ENCODE peak calls at places on chromosomes 6 and 20, in ten cellular contexts. Z is upper lobe of right lung, M is fibroblast of lung, G is GM23248, K is adrenal gland, J is sigmoid colon, L is heart left ventricle, I is psoas muscle, C is MM.1S, O is A549. W is an unnamed sample.

GRCh38 chr6:151081658-151082057 is 158.1 kb upstream of the AKAP12 start:
- DNase-seq in Z (no peak), M (no peak), G (no peak), K (no peak), J (no peak), L (no peak), I (no peak), C (no peak), O (no peak), W (no peak)

GRCh38 chr6:12578751-12579150 is 137.8 kb upstream of the PHACTR1 start:
- DNase-seq in Z (no peak), M (peak; percentile 89), G (peak; percentile 87), K (no peak), J (no peak), L (no peak), I (no peak), C (no peak), O (no peak), W (no peak)

GRCh38 chr20:23832775-23833508 is 6.4 kb upstream of the CST2 start:
- DNase-seq in Z (no peak), M (no peak), G (peak; percentile 15), K (no peak), J (no peak), L (no peak), I (no peak), C (peak; percentile 45), O (no peak), W (no peak)

GRCh38 chr6:89611666-89612065 is 26.9 kb downstream of the LYRM2 start:
- DNase-seq in Z (no peak), M (peak; percentile 60), G (peak; percentile 16), K (no peak), J (no peak), L (no peak), I (no peak), C (peak; percentile 45), O (no peak), W (no peak)

GRCh38 chr6:22231050-22231449 is 65.8 kb downstream of the PRL start:
- DNase-seq in Z (no peak), M (no peak), G (no peak), K (no peak), J (no peak), L (no peak), I (no peak), C (no peak), O (no peak), W (no peak)

GRCh38 chr6:168219167-168219566 is 100.4 kb downstream of the DACT2 start:
- DNase-seq in Z (no peak), M (peak; percentile 5), G (peak; percentile 50), K (no peak), J (no peak), L (no peak), I (peak; percentile 37), C (no peak), O (no peak), W (peak; percentile 39)

GRCh38 chr6:68693271-68693670 is 58.2 kb downstream of the ADGRB3 start:
- DNase-seq in Z (no peak), M (no peak), G (no peak), K (no peak), J (no peak), L (no peak), I (no peak), C (no peak), O (no peak), W (no peak)

GRCh38 chr6:53119772-53120409 is 28.8 kb downstream of the GCM1 start:
- DNase-seq in Z (no peak), M (peak; percentile 32), G (peak; percentile 84), K (peak; percentile 18), J (no peak), L (no peak), I (no peak), C (no peak), O (peak; percentile 17), W (no peak)

GRCh38 chr6:83127976-83128375 is 60.5 kb downstream of the DOP1A start:
- DNase-seq in Z (no peak), M (peak; percentile 7), G (peak; percentile 45), K (no peak), J (no peak), L (no peak), I (no peak), C (no peak), O (no peak), W (no peak)

GRCh38 chr20:62352402-62353288 is 14.5 kb downstream of the LAMA5 start:
- DNase-seq in Z (no peak), M (peak; percentile 59), G (no peak), K (peak; percentile 81), J (peak; percentile 96), L (peak; percentile 90), I (peak; percentile 91), C (no peak), O (peak; percentile 66), W (peak; percentile 82)

GRCh38 chr20:5864873-5865582 is 85.3 kb downstream of the TRMT6 start:
- DNase-seq in Z (no peak), M (peak; percentile 66), G (peak; percentile 64), K (peak; percentile 48), J (no peak), L (no peak), I (no peak), C (no peak), O (no peak), W (no peak)

GRCh38 chr6:16713597-16713996 is 47.7 kb downstream of the ATXN1 start:
- DNase-seq in Z (no peak), M (peak; percentile 46), G (no peak), K (no peak), J (no peak), L (no peak), I (no peak), C (no peak), O (no peak), W (no peak)
- H3K4me3 ChIP-seq in Z (no peak overlapping the region), M (no peak overlapping the region), G (peak overlapping the region; percentile 62), K (no peak overlapping the region), J (no peak overlapping the region), L (no peak overlapping the region), I (no peak overlapping the region), C (no peak overlapping the region), O (no peak overlapping the region), W (no peak overlapping the region)

DNA sequence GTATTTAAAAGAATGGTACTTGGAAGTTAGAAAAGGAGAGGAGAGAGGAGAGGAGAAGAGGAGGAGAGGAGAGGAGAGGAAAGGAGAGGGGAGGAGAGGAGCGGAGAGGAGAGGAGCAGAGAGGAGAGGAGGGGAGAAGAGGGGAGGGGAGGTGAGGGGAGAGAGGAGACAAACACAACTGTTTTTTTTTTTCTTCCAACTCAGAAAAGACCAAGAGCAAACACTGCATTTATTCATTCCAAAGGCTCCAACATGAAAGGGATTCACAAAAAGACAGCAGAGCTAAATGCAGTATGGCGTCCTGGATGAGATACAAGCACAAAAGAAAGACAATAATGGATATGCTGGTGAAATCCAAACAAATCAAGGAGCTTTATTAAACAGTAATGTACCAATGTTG is 204.8 kb downstream of the CBLN4 start:
- DNase-seq in Z (no peak), M (no peak), G (no peak), K (no peak), J (no peak), L (no peak), I (no peak), C (no peak), O (no peak), W (no peak)
- H3K9me3 ChIP-seq in Z (no peaks in the 10 kb centered on the region), M (no peaks in the 10 kb centered on the region), G (no peaks in the 10 kb centered on the region), K (no peaks in the 10 kb centered on the region), J (no peaks in the 10 kb centered on the region), L (no peaks in the 10 kb centered on the region), I (no peaks in the 10 kb centered on the region), C (no peaks in the 10 kb centered on the region), O (no peaks in the 10 kb centered on the region), W (no peaks in the 10 kb centered on the region)

GRCh38 chr6:49462599-49462926 is 490 bp downstream of the MMUT start:
- DNase-seq in Z (no peak), M (peak; percentile 2), G (peak; percentile 28), K (no peak), J (no peak), L (no peak), I (no peak), C (no peak), O (no peak), W (no peak)

GRCh38 chr6:49462927-49463611 is at the start of the genes CENPQ and MMUT:
- DNase-seq in Z (peak; percentile 95), M (peak; percentile 94), G (peak; percentile 98), K (peak; percentile 92), J (peak; percentile 97), L (peak; percentile 93), I (peak; percentile 90), C (peak; percentile 96), O (peak; percentile 83), W (peak; percentile 88)

GRCh38 chr6:49462071-49462470 is 982 bp downstream of the MMUT start:
- DNase-seq in Z (no peak), M (peak; percentile 19), G (peak; percentile 61), K (no peak), J (no peak), L (no peak), I (no peak), C (no peak), O (no peak), W (no peak)

GRCh38 chr6:49463612-49463967 is 420 bp downstream of the CENPQ start:
- DNase-seq in Z (no peak), M (no peak), G (peak; percentile 31), K (no peak), J (no peak), L (no peak), I (no peak), C (no peak), O (no peak), W (no peak)

GRCh38 chr6:49464691-49465090 is 1.5 kb downstream of the CENPQ start:
- DNase-seq in Z (no peak), M (no peak), G (peak; percentile 21), K (no peak), J (no peak), L (no peak), I (no peak), C (no peak), O (no peak), W (no peak)
- H3K4me3 ChIP-seq in Z (no peak overlapping the region), M (no peak overlapping the region), G (peak overlapping the region; percentile 99), K (no peak overlapping the region), J (no peak overlapping the region), L (no peak overlapping the region), I (no peak overlapping the region), C (peak overlapping the region; percentile 95), O (no peak overlapping the region), W (no peak overlapping the region)

GRCh38 chr6:16408766-16409165 is 170.4 kb downstream of the GMPR start:
- DNase-seq in Z (no peak), M (no peak), G (no peak), K (no peak), J (no peak), L (no peak), I (no peak), C (no peak), O (no peak), W (no peak)

GRCh38 chr6:16414205-16414604 is 175.8 kb downstream of the GMPR start:
- DNase-seq in Z (no peak), M (peak; percentile 69), G (no peak), K (no peak), J (no peak), L (no peak), I (no peak), C (no peak), O (no peak), W (no peak)

GRCh38 chr6:16415677-16416076 is 177.3 kb downstream of the GMPR start:
- DNase-seq in Z (no peak), M (no peak), G (no peak), K (no peak), J (no peak), L (no peak), I (no peak), C (no peak), O (no peak), W (no peak)

GRCh38 chr6:16409531-16410441 is 171.4 kb downstream of the GMPR start:
- DNase-seq in Z (peak; percentile 67), M (peak; percentile 45), G (peak; percentile 87), K (peak; percentile 62), J (peak; percentile 74), L (no peak), I (peak; percentile 47), C (no peak), O (peak; percentile 24), W (peak; percentile 71)

GRCh38 chr6:16413399-16413798 is 175.0 kb downstream of the GMPR start:
- DNase-seq in Z (no peak), M (no peak), G (no peak), K (no peak), J (no peak), L (no peak), I (no peak), C (peak; percentile 29), O (no peak), W (no peak)
- H3K9me3 ChIP-seq in Z (no peaks in the 10 kb centered on the region), M (no peaks in the 10 kb centered on the region), G (no peaks in the 10 kb centered on the region), K (no peaks in the 10 kb centered on the region), J (no peaks in the 10 kb centered on the region), L (no peaks in the 10 kb centered on the region), I (no peaks in the 10 kb centered on the region), C (no peaks in the 10 kb centered on the region), O (no peaks in the 10 kb centered on the region), W (no peaks in the 10 kb centered on the region)

W was measured in heart right ventricle.